ENCODE peak calls at places on chromosomes 11 and 22, in six cellular contexts. R is sigmoid colon; O is GM13977; T is ascending aorta; C is foreskin fibroblast; Q is CD4-positive, alpha-beta T cell. V is an unnamed sample.

GRCh38 chr11:69280994-69281393 is 13.0 kb upstream of the MYEOV start:
- DNase-seq in R (no peak), O (no peak), T (no peak), C (peak), Q (no peak), V (no peak)

GRCh38 chr11:117614695-117615094 is 182.3 kb downstream of the DSCAML1 start:
- DNase-seq in R (peak), O (no peak), T (no peak), C (no peak), Q (no peak), V (no peak)

GRCh38 chr11:95835768-95836488 is 45.6 kb downstream of the CEP57 start:
- DNase-seq in R (peak), O (peak), T (peak), C (peak), Q (peak), V (no peak)

GRCh38 chr11:100810146-100810545 is 123.1 kb downstream of the ARHGAP42 start:
- DNase-seq in R (no peak), O (no peak), T (no peak), C (peak), Q (no peak), V (no peak)

GRCh38 chr22:45526263-45526662 is 23.6 kb downstream of the FBLN1 start:
- DNase-seq in R (peak), O (no peak), T (no peak), C (peak), Q (no peak), V (no peak)

GRCh38 chr11:30889116-30889765 is 303.1 kb upstream of the MPPED2 start:
- DNase-seq in R (no peak), O (no peak), T (no peak), C (no peak), Q (no peak), V (no peak)

GRCh38 chr11:96263361-96263763 is 79.6 kb downstream of the MAML2 start:
- DNase-seq in R (no peak), O (no peak), T (no peak), C (peak), Q (no peak), V (no peak)

GRCh38 chr11:26993965-26994446 is at the start of gene FIBIN:
- DNase-seq in R (peak), O (no peak), T (peak), C (peak), Q (no peak), V (no peak)

GRCh38 chr11:78737891-78738290 is 163.2 kb upstream of the NARS2 start:
- DNase-seq in R (no peak), O (no peak), T (no peak), C (no peak), Q (no peak), V (no peak)

GRCh38 chr22:42905217-42905616 is 48.1 kb upstream of the ARFGAP3 start:
- DNase-seq in R (no peak), O (no peak), T (no peak), C (no peak), Q (no peak), V (no peak)

GRCh38 chr11:122559734-122560382 is 95.7 kb upstream of the UBASH3B start:
- DNase-seq in R (no peak), O (no peak), T (no peak), C (no peak), Q (no peak), V (no peak)

GRCh38 chr11:5486421-5486820 is 2.1 kb upstream of the OR52D1 start:
- DNase-seq in R (no peak), O (no peak), T (no peak), C (no peak), Q (no peak), V (no peak)

GRCh38 chr11:64233913-64234839 is at the start of gene VEGFB:
- DNase-seq in R (peak), O (peak), T (peak), C (peak), Q (peak), V (no peak)

GRCh38 chr22:21568207-21569075 is 927 bp downstream of the UBE2L3 start:
- DNase-seq in R (no peak), O (peak), T (peak), C (peak), Q (peak), V (no peak)

GRCh38 chr22:30252411-30253204 is 6.0 kb upstream of the LIF start:
- DNase-seq in R (no peak), O (no peak), T (no peak), C (no peak), Q (no peak), V (no peak)

GRCh38 chr11:102347526-102348331 is 715 bp downstream of the BIRC2 start:
- DNase-seq in R (no peak), O (no peak), T (no peak), C (peak), Q (no peak), V (no peak)

GRCh38 chr11:115580927-115581680 is 76.9 kb upstream of the CADM1 start:
- DNase-seq in R (no peak), O (no peak), T (no peak), C (no peak), Q (no peak), V (no peak)

GRCh38 chr11:102794382-102794781 is 3.6 kb downstream of the MMP1 start:
- DNase-seq in R (no peak), O (peak), T (no peak), C (peak), Q (no peak), V (no peak)

GRCh38 chr11:203945-204586 is 3.1 kb downstream of the BET1L start:
- DNase-seq in R (peak), O (no peak), T (peak), C (no peak), Q (peak), V (no peak)

GRCh38 chr11:47524200-47524874 is 28.6 kb downstream of the CELF1 start:
- DNase-seq in R (peak), O (peak), T (no peak), C (peak), Q (no peak), V (no peak)

GRCh38 chr11:36777302-36777701 is 179.3 kb upstream of the RAG2 start:
- DNase-seq in R (no peak), O (no peak), T (no peak), C (no peak), Q (no peak), V (no peak)

GRCh38 chr22:42676059-42676607 is 26.9 kb upstream of the CYB5R3 start:
- DNase-seq in R (no peak), O (no peak), T (no peak), C (peak), Q (no peak), V (no peak)

GRCh38 chr11:92932023-92932422 is 37.4 kb upstream of the MTNR1B start:
- DNase-seq in R (no peak), O (no peak), T (no peak), C (no peak), Q (no peak), V (no peak)

GRCh38 chr11:36532908-36533601 is 23.0 kb upstream of the TRAF6 start:
- DNase-seq in R (no peak), O (no peak), T (no peak), C (peak), Q (no peak), V (no peak)

GRCh38 chr22:40258463-40259046 is 80.8 kb downstream of the TNRC6B start:
- DNase-seq in R (no peak), O (no peak), T (no peak), C (peak), Q (no peak), V (no peak)

DNA sequence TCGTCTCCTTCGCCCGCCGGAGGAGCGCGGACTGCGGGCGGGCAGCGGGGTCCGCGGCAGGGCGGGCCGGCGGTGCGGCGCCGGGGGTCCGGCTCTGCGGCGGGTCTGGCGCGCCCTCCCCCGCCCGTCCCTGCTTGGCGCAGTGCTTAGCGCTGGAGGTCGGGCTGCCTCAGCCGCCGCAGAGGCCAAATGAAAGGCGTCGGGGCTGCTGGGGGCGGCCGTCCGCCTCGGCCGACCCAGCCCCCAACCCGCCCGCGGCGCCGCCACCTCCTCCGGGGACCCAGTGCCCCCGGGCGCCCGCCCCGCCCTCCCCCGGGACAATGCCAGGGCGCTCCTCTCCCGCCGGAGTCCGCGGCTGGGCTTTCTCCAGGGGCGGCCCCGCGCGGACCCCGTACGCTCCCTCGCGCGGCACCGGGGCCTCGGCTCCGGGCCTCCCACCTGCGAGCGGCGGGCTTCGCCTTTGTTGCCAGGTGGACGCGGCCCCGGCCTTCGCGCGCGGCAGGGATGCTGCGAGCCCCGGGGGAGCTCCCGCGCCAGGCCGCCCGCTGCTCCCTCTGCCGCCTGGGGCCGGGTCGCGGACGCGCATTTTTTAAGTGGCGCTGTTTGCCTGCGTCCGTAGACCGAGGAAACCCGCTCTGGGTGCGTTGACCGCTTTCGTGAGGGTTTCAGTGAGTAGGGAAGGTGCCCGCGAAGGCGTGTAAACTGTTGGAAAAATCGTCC is 575 bp downstream of the APLP2 start:
- DNase-seq in R (peak), O (peak), T (peak), C (peak), Q (peak), V (no peak)
- TF ChIP-seq CTCF in R (no peak), O (peak), T (peak), C (no peak), Q (no peak), V (no peak)

GRCh38 chr11:123674297-123674696 is 19.9 kb upstream of the SCN3B start:
- DNase-seq in R (no peak), O (no peak), T (no peak), C (no peak), Q (no peak), V (no peak)

GRCh38 chr11:123677510-123677909 is 23.1 kb upstream of the SCN3B start:
- DNase-seq in R (no peak), O (no peak), T (no peak), C (no peak), Q (no peak), V (no peak)

GRCh38 chr11:123672568-123672967 is 18.1 kb upstream of the SCN3B start:
- DNase-seq in R (no peak), O (no peak), T (no peak), C (no peak), Q (no peak), V (no peak)

GRCh38 chr11:123671534-123671933 is 17.1 kb upstream of the SCN3B start:
- DNase-seq in R (no peak), O (no peak), T (no peak), C (no peak), Q (no peak), V (no peak)
- TF ChIP-seq CTCF in R (no peak), O (no peak), T (no peak), C (no peak), Q (no peak), V (no peak)

GRCh38 chr11:119680899-119681370 is 48.1 kb downstream of the NECTIN1 start:
- DNase-seq in R (no peak), O (no peak), T (no peak), C (peak), Q (no peak), V (no peak)
- TF ChIP-seq CTCF in R (no peak), O (no peak), T (no peak), C (no peak), Q (no peak), V (no peak)

DNA sequence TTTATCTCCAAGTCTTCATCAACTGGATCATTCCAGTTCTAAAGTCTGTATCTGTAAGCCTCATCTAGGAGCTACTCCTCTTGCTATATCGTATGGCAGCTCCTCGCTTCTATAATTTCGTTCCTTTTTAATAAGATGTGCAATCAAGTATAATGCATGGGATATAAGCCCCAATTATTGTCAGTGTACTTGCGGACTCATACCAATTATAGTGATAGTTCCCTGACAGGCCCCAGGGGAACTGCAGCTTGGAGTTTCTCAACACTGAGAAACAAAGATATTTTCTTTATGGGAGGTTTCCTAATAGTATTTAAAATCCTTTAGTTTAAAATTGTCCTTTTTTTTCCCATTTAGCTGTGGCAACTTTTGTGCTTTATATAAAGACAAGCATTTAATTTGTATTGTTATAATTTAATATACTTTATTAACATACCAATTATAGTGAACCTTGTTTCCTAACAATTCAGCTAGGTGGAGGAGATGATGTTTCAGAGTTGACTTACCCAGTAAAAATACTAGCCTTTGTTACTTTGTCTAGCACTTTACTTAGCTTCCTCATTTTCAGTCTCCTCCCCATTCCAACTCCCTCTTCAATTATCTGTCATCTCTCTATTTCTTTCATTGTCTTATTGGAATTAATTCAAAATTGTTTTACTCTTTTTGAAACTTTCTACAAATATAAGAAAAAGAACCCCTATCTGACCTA is 25.3 kb upstream of the DDX17 start:
- DNase-seq in R (no peak), O (no peak), T (no peak), C (no peak), Q (no peak), V (no peak)
- TF ChIP-seq CTCF in R (no peak), O (no peak), T (no peak), C (no peak), Q (no peak), V (no peak)

GRCh38 chr11:28274216-28274615 is 166.0 kb downstream of the METTL15 start:
- DNase-seq in R (no peak), O (no peak), T (no peak), C (no peak), Q (no peak), V (no peak)
- TF ChIP-seq CTCF in R (no peak), O (no peak), T (no peak), C (no peak), Q (no peak), V (no peak)

GRCh38 chr11:67374571-67375276 is 1.3 kb upstream of the CLCF1 start:
- DNase-seq in R (no peak), O (no peak), T (no peak), C (peak), Q (no peak), V (no peak)

GRCh38 chr11:67372232-67372992 is 986 bp downstream of the CLCF1 start:
- DNase-seq in R (peak), O (no peak), T (no peak), C (peak), Q (no peak), V (no peak)

GRCh38 chr11:67375320-67376021 is 2.1 kb upstream of the CLCF1 start:
- DNase-seq in R (no peak), O (no peak), T (no peak), C (peak), Q (no peak), V (no peak)

GRCh38 chr11:67372993-67373915 is at the start of gene CLCF1:
- DNase-seq in R (peak), O (peak), T (peak), C (peak), Q (peak), V (no peak)

DNA sequence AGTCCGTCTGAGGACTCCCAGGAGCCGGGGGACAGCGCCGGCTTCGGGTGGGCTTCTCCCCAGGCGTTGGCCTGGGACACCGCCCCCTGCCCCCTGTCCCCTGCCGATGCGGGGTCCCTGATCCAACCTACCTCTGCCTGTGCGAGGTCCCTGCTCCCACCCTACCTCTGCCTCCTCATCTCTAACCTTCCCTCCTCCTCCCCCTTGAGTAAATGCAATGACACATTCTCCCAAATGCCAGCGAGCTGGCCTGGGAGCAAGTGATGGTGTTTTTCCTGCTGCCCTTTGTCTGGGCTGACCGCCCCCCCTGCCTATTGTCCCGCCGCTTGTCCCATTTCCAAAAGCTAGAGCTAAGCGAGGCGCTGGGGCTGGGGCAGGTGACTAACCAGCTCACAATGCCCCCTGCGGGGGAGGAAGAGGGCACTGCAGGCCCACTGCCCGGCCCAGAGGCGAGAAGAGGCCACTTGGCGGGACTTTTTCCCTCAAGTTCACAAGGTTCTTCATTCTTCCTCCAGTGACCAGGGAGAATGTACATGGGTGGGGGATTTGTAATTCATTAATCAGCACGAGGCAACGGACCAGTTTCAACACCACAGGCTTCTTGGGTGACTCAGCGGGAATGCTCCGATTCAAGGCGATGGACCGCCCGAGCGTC is 645 bp upstream of the CLCF1 start:
- DNase-seq in R (peak), O (no peak), T (peak), C (peak), Q (peak), V (peak)
- TF ChIP-seq CTCF in R (no peak), O (peak), T (peak), C (peak), Q (peak), V (peak)